ENCODE peak calls at places on chromosomes 12 and 14, in eight cellular contexts. One of them, this sample, is unnamed.
A peak's percentile ranks its signal among the peaks of the same experiment; 100 is the strongest.

GRCh38 chr12:113634982-113635381 is 163.3 kb upstream of the LHX5 start:
- DNase-seq in mesothelial cell of epicardium: no peak
- DNase-seq in CD4-positive, alpha-beta T cell: no peak
- DNase-seq in gastrocnemius medialis: no peak
- DNase-seq in A549: no peak
- DNase-seq in heart left ventricle: no peak
- DNase-seq in stomach: no peak
- DNase-seq in epithelial cell of esophagus: no peak
- DNase-seq in this sample: no peak

GRCh38 chr14:94707494-94707893 is 62.4 kb downstream of the GSC start:
- DNase-seq in mesothelial cell of epicardium: no peak
- DNase-seq in CD4-positive, alpha-beta T cell: no peak
- DNase-seq in gastrocnemius medialis: no peak
- DNase-seq in A549: peak; percentile 13
- DNase-seq in heart left ventricle: no peak
- DNase-seq in stomach: no peak
- DNase-seq in epithelial cell of esophagus: no peak
- DNase-seq in this sample: no peak

GRCh38 chr12:54009171-54010052 is 627 bp downstream of the HOXC8 start:
- DNase-seq in mesothelial cell of epicardium: no peak
- DNase-seq in CD4-positive, alpha-beta T cell: no peak
- DNase-seq in gastrocnemius medialis: no peak
- DNase-seq in A549: peak; percentile 53
- DNase-seq in heart left ventricle: no peak
- DNase-seq in stomach: no peak
- DNase-seq in epithelial cell of esophagus: peak; percentile 39
- DNase-seq in this sample: no peak

GRCh38 chr14:32470161-32470705 is 141.1 kb downstream of the AKAP6 start:
- DNase-seq in mesothelial cell of epicardium: no peak
- DNase-seq in CD4-positive, alpha-beta T cell: no peak
- DNase-seq in gastrocnemius medialis: no peak
- DNase-seq in A549: no peak
- DNase-seq in heart left ventricle: no peak
- DNase-seq in stomach: no peak
- DNase-seq in epithelial cell of esophagus: peak; percentile 33
- DNase-seq in this sample: no peak

GRCh38 chr12:46359667-46360280 is 12.8 kb downstream of the SLC38A2 start:
- DNase-seq in mesothelial cell of epicardium: no peak
- DNase-seq in CD4-positive, alpha-beta T cell: no peak
- DNase-seq in gastrocnemius medialis: no peak
- DNase-seq in A549: no peak
- DNase-seq in heart left ventricle: no peak
- DNase-seq in stomach: no peak
- DNase-seq in epithelial cell of esophagus: peak; percentile 23
- DNase-seq in this sample: no peak

GRCh38 chr12:42910656-42911055 is 321.1 kb upstream of the PRICKLE1 start:
- DNase-seq in mesothelial cell of epicardium: no peak
- DNase-seq in CD4-positive, alpha-beta T cell: no peak
- DNase-seq in gastrocnemius medialis: no peak
- DNase-seq in A549: no peak
- DNase-seq in heart left ventricle: no peak
- DNase-seq in stomach: no peak
- DNase-seq in epithelial cell of esophagus: peak; percentile 54
- DNase-seq in this sample: no peak

GRCh38 chr14:35821546-35822411 is 4.4 kb upstream of the BRMS1L start:
- DNase-seq in mesothelial cell of epicardium: no peak
- DNase-seq in CD4-positive, alpha-beta T cell: no peak
- DNase-seq in gastrocnemius medialis: no peak
- DNase-seq in A549: peak; percentile 58
- DNase-seq in heart left ventricle: no peak
- DNase-seq in stomach: no peak
- DNase-seq in epithelial cell of esophagus: peak; percentile 68
- DNase-seq in this sample: no peak

GRCh38 chr14:30272848-30273563 is 286.0 kb upstream of the G2E3 start:
- DNase-seq in mesothelial cell of epicardium: no peak
- DNase-seq in CD4-positive, alpha-beta T cell: no peak
- DNase-seq in gastrocnemius medialis: no peak
- DNase-seq in A549: no peak
- DNase-seq in heart left ventricle: no peak
- DNase-seq in stomach: no peak
- DNase-seq in epithelial cell of esophagus: no peak
- DNase-seq in this sample: no peak

GRCh38 chr12:3333991-3334391 is 157.0 kb upstream of the PRMT8 start:
- DNase-seq in mesothelial cell of epicardium: no peak
- DNase-seq in CD4-positive, alpha-beta T cell: no peak
- DNase-seq in gastrocnemius medialis: no peak
- DNase-seq in A549: no peak
- DNase-seq in heart left ventricle: peak; percentile 52
- DNase-seq in stomach: no peak
- DNase-seq in epithelial cell of esophagus: no peak
- DNase-seq in this sample: no peak

GRCh38 chr12:81359736-81360135 is 281.9 kb downstream of the ACSS3 start:
- DNase-seq in mesothelial cell of epicardium: no peak
- DNase-seq in CD4-positive, alpha-beta T cell: no peak
- DNase-seq in gastrocnemius medialis: no peak
- DNase-seq in A549: no peak
- DNase-seq in heart left ventricle: no peak
- DNase-seq in stomach: no peak
- DNase-seq in epithelial cell of esophagus: no peak
- DNase-seq in this sample: no peak

GRCh38 chr12:89733579-89734201 is 25.1 kb upstream of the ATP2B1 start:
- DNase-seq in mesothelial cell of epicardium: no peak
- DNase-seq in CD4-positive, alpha-beta T cell: no peak
- DNase-seq in gastrocnemius medialis: no peak
- DNase-seq in A549: no peak
- DNase-seq in heart left ventricle: no peak
- DNase-seq in stomach: no peak
- DNase-seq in epithelial cell of esophagus: peak; percentile 71
- DNase-seq in this sample: peak; percentile 88

GRCh38 chr12:138898-139534 is 72.4 kb downstream of the IQSEC3 start:
- DNase-seq in mesothelial cell of epicardium: no peak
- DNase-seq in CD4-positive, alpha-beta T cell: no peak
- DNase-seq in gastrocnemius medialis: no peak
- DNase-seq in A549: no peak
- DNase-seq in heart left ventricle: peak; percentile 27
- DNase-seq in stomach: no peak
- DNase-seq in epithelial cell of esophagus: no peak
- DNase-seq in this sample: no peak

GRCh38 chr12:13339538-13339937 is 143.0 kb downstream of the EMP1 start:
- DNase-seq in mesothelial cell of epicardium: no peak
- DNase-seq in CD4-positive, alpha-beta T cell: no peak
- DNase-seq in gastrocnemius medialis: no peak
- DNase-seq in A549: peak; percentile 86
- DNase-seq in heart left ventricle: no peak
- DNase-seq in stomach: no peak
- DNase-seq in epithelial cell of esophagus: peak; percentile 96
- DNase-seq in this sample: no peak

GRCh38 chr14:54697806-54698205 is 130.9 kb downstream of the SAMD4A start:
- DNase-seq in mesothelial cell of epicardium: no peak
- DNase-seq in CD4-positive, alpha-beta T cell: no peak
- DNase-seq in gastrocnemius medialis: no peak
- DNase-seq in A549: no peak
- DNase-seq in heart left ventricle: no peak
- DNase-seq in stomach: no peak
- DNase-seq in epithelial cell of esophagus: peak; percentile 70
- DNase-seq in this sample: no peak

GRCh38 chr14:98957211-98958047 is 314.6 kb downstream of the BCL11B start:
- DNase-seq in mesothelial cell of epicardium: no peak
- DNase-seq in CD4-positive, alpha-beta T cell: no peak
- DNase-seq in gastrocnemius medialis: peak; percentile 50
- DNase-seq in A549: peak; percentile 49
- DNase-seq in heart left ventricle: peak; percentile 16
- DNase-seq in stomach: peak; percentile 37
- DNase-seq in epithelial cell of esophagus: peak; percentile 97
- DNase-seq in this sample: peak; percentile 86

GRCh38 chr12:46921754-46922113 is 95.9 kb upstream of the SLC38A4 start:
- DNase-seq in mesothelial cell of epicardium: no peak
- DNase-seq in CD4-positive, alpha-beta T cell: no peak
- DNase-seq in gastrocnemius medialis: no peak
- DNase-seq in A549: no peak
- DNase-seq in heart left ventricle: no peak
- DNase-seq in stomach: no peak
- DNase-seq in epithelial cell of esophagus: peak; percentile 33
- DNase-seq in this sample: no peak

DNA sequence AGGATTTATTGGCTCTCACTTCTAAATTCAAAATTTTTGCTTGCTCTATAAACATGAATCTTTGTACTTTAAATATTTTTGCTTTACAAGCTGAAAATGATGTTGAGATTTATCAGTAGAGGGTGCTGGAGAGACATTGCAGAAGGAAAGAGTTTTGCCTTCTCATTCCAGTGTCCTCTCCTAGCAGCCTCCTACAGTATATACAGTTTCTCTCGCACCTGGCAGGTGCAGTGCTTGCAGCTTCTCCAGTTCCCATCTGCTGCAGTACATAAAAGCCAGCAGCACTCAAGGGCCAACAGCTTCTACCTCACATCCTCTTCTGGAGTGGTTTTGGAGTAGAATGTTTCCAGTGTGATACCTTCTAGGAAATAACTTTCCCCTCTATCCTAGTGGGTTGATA is 601.8 kb upstream of the ATXN7L3B start:
- DNase-seq in mesothelial cell of epicardium: no peak
- DNase-seq in CD4-positive, alpha-beta T cell: no peak
- DNase-seq in gastrocnemius medialis: no peak
- DNase-seq in A549: peak; percentile 55
- DNase-seq in heart left ventricle: no peak
- DNase-seq in stomach: no peak
- DNase-seq in epithelial cell of esophagus: peak; percentile 46
- DNase-seq in this sample: no peak
- TF ChIP-seq CTCF in mesothelial cell of epicardium: no peak
- TF ChIP-seq CTCF in CD4-positive, alpha-beta T cell: no peak
- TF ChIP-seq CTCF in gastrocnemius medialis: no peak
- TF ChIP-seq CTCF in A549: peak; percentile 80
- TF ChIP-seq CTCF in heart left ventricle: no peak
- TF ChIP-seq CTCF in stomach: no peak
- TF ChIP-seq CTCF in epithelial cell of esophagus: peak; percentile 61
- TF ChIP-seq CTCF in this sample: no peak

GRCh38 chr12:63752283-63752682 is 27.4 kb upstream of the RXYLT1 start:
- DNase-seq in mesothelial cell of epicardium: no peak
- DNase-seq in CD4-positive, alpha-beta T cell: no peak
- DNase-seq in gastrocnemius medialis: no peak
- DNase-seq in A549: no peak
- DNase-seq in heart left ventricle: no peak
- DNase-seq in stomach: no peak
- DNase-seq in epithelial cell of esophagus: no peak
- DNase-seq in this sample: no peak

GRCh38 chr12:63753743-63754142 is 26.0 kb upstream of the RXYLT1 start:
- DNase-seq in mesothelial cell of epicardium: no peak
- DNase-seq in CD4-positive, alpha-beta T cell: no peak
- DNase-seq in gastrocnemius medialis: no peak
- DNase-seq in A549: peak; percentile 22
- DNase-seq in heart left ventricle: no peak
- DNase-seq in stomach: no peak
- DNase-seq in epithelial cell of esophagus: no peak
- DNase-seq in this sample: no peak
- TF ChIP-seq CTCF in mesothelial cell of epicardium: no peak
- TF ChIP-seq CTCF in CD4-positive, alpha-beta T cell: no peak
- TF ChIP-seq CTCF in gastrocnemius medialis: no peak
- TF ChIP-seq CTCF in A549: peak; percentile 12
- TF ChIP-seq CTCF in heart left ventricle: no peak
- TF ChIP-seq CTCF in stomach: no peak
- TF ChIP-seq CTCF in epithelial cell of esophagus: peak; percentile 41
- TF ChIP-seq CTCF in this sample: peak; percentile 28

GRCh38 chr12:52772188-52772587 is 5.0 kb downstream of the KRT76 start:
- DNase-seq in mesothelial cell of epicardium: no peak
- DNase-seq in CD4-positive, alpha-beta T cell: no peak
- DNase-seq in gastrocnemius medialis: no peak
- DNase-seq in A549: no peak
- DNase-seq in heart left ventricle: no peak
- DNase-seq in stomach: no peak
- DNase-seq in epithelial cell of esophagus: no peak
- DNase-seq in this sample: no peak

GRCh38 chr12:52768479-52769200 is 8.5 kb downstream of the KRT76 start:
- DNase-seq in mesothelial cell of epicardium: no peak
- DNase-seq in CD4-positive, alpha-beta T cell: no peak
- DNase-seq in gastrocnemius medialis: no peak
- DNase-seq in A549: no peak
- DNase-seq in heart left ventricle: no peak
- DNase-seq in stomach: no peak
- DNase-seq in epithelial cell of esophagus: no peak
- DNase-seq in this sample: no peak

GRCh38 chr12:52771088-52771487 is 6.1 kb downstream of the KRT76 start:
- DNase-seq in mesothelial cell of epicardium: no peak
- DNase-seq in CD4-positive, alpha-beta T cell: no peak
- DNase-seq in gastrocnemius medialis: no peak
- DNase-seq in A549: no peak
- DNase-seq in heart left ventricle: no peak
- DNase-seq in stomach: no peak
- DNase-seq in epithelial cell of esophagus: no peak
- DNase-seq in this sample: no peak

GRCh38 chr12:52769354-52769753 is 7.8 kb downstream of the KRT76 start:
- DNase-seq in mesothelial cell of epicardium: no peak
- DNase-seq in CD4-positive, alpha-beta T cell: no peak
- DNase-seq in gastrocnemius medialis: no peak
- DNase-seq in A549: no peak
- DNase-seq in heart left ventricle: no peak
- DNase-seq in stomach: no peak
- DNase-seq in epithelial cell of esophagus: peak; percentile 2
- DNase-seq in this sample: no peak

GRCh38 chr12:52769946-52770345 is 7.2 kb downstream of the KRT76 start:
- DNase-seq in mesothelial cell of epicardium: no peak
- DNase-seq in CD4-positive, alpha-beta T cell: no peak
- DNase-seq in gastrocnemius medialis: no peak
- DNase-seq in A549: no peak
- DNase-seq in heart left ventricle: no peak
- DNase-seq in stomach: no peak
- DNase-seq in epithelial cell of esophagus: no peak
- DNase-seq in this sample: no peak
- TF ChIP-seq CTCF in mesothelial cell of epicardium: no peak
- TF ChIP-seq CTCF in CD4-positive, alpha-beta T cell: no peak
- TF ChIP-seq CTCF in gastrocnemius medialis: no peak
- TF ChIP-seq CTCF in A549: no peak
- TF ChIP-seq CTCF in heart left ventricle: no peak
- TF ChIP-seq CTCF in stomach: no peak
- TF ChIP-seq CTCF in epithelial cell of esophagus: no peak
- TF ChIP-seq CTCF in this sample: no peak

GRCh38 chr14:77805703-77806102 is 5.8 kb downstream of the ADCK1 start:
- DNase-seq in mesothelial cell of epicardium: no peak
- DNase-seq in CD4-positive, alpha-beta T cell: no peak
- DNase-seq in gastrocnemius medialis: no peak
- DNase-seq in A549: no peak
- DNase-seq in heart left ventricle: no peak
- DNase-seq in stomach: no peak
- DNase-seq in epithelial cell of esophagus: no peak
- DNase-seq in this sample: no peak

GRCh38 chr14:77794357-77794756 is 5.6 kb upstream of the ADCK1 start:
- DNase-seq in mesothelial cell of epicardium: no peak
- DNase-seq in CD4-positive, alpha-beta T cell: no peak
- DNase-seq in gastrocnemius medialis: no peak
- DNase-seq in A549: no peak
- DNase-seq in heart left ventricle: no peak
- DNase-seq in stomach: no peak
- DNase-seq in epithelial cell of esophagus: no peak
- DNase-seq in this sample: no peak

GRCh38 chr14:77800814-77801213 is 905 bp downstream of the ADCK1 start:
- DNase-seq in mesothelial cell of epicardium: no peak
- DNase-seq in CD4-positive, alpha-beta T cell: no peak
- DNase-seq in gastrocnemius medialis: no peak
- DNase-seq in A549: no peak
- DNase-seq in heart left ventricle: no peak
- DNase-seq in stomach: no peak
- DNase-seq in epithelial cell of esophagus: no peak
- DNase-seq in this sample: no peak

GRCh38 chr14:77804592-77804991 is 4.7 kb downstream of the ADCK1 start:
- DNase-seq in mesothelial cell of epicardium: no peak
- DNase-seq in CD4-positive, alpha-beta T cell: no peak
- DNase-seq in gastrocnemius medialis: no peak
- DNase-seq in A549: peak; percentile 49
- DNase-seq in heart left ventricle: no peak
- DNase-seq in stomach: no peak
- DNase-seq in epithelial cell of esophagus: peak; percentile 59
- DNase-seq in this sample: no peak

GRCh38 chr14:77799863-77800730 is at the start of gene ADCK1:
- DNase-seq in mesothelial cell of epicardium: peak; percentile 70
- DNase-seq in CD4-positive, alpha-beta T cell: peak; percentile 68
- DNase-seq in gastrocnemius medialis: peak; percentile 86
- DNase-seq in A549: peak; percentile 88
- DNase-seq in heart left ventricle: peak; percentile 91
- DNase-seq in stomach: peak; percentile 90
- DNase-seq in epithelial cell of esophagus: peak; percentile 77
- DNase-seq in this sample: peak; percentile 11
- TF ChIP-seq CTCF in mesothelial cell of epicardium: no peak
- TF ChIP-seq CTCF in CD4-positive, alpha-beta T cell: peak; percentile 38
- TF ChIP-seq CTCF in gastrocnemius medialis: peak; percentile 37
- TF ChIP-seq CTCF in A549: no peak
- TF ChIP-seq CTCF in heart left ventricle: peak; percentile 20
- TF ChIP-seq CTCF in stomach: no peak
- TF ChIP-seq CTCF in epithelial cell of esophagus: peak; percentile 26
- TF ChIP-seq CTCF in this sample: peak; percentile 26

This sample was measured in astrocyte of the cerebellum.